ENCODE peak calls at places on chromosome 19, in nine cellular contexts. S, Z, Q, R, T, J, P, U and O are unnamed samples.
A peak's percentile ranks its signal among the peaks of the same experiment; 100 is the strongest.

GRCh38 chr19:22807061-22807835 is 23.3 kb upstream of the ZNF99 start:
- DNase-seq in S (no peak), Z (no peak), Q (no peak), R (no peak), T (no peak), J (no peak), P (no peak), U (no peak), O (no peak)

GRCh38 chr19:43741075-43741840 is 13.5 kb downstream of the SMG9 start:
- DNase-seq in S (no peak), Z (no peak), Q (no peak), R (no peak), T (no peak), J (no peak), P (no peak), U (no peak), O (no peak)

GRCh38 chr19:55179570-55180484 is at the start of gene SYT5:
- DNase-seq in S (peak; percentile 51), Z (no peak), Q (no peak), R (no peak), T (no peak), J (peak; percentile 67), P (no peak), U (peak; percentile 83), O (peak; percentile 62)

GRCh38 chr19:19541572-19541971 is 3.5 kb downstream of the CILP2 start:
- DNase-seq in S (no peak), Z (no peak), Q (no peak), R (no peak), T (no peak), J (peak; percentile 13), P (no peak), U (no peak), O (no peak)

GRCh38 chr19:18496167-18496979 is 25.5 kb downstream of the ELL start:
- DNase-seq in S (peak; percentile 86), Z (no peak), Q (no peak), R (peak; percentile 47), T (peak; percentile 77), J (peak; percentile 89), P (no peak), U (peak; percentile 65), O (peak; percentile 60)

GRCh38 chr19:44005968-44006367 is 3.2 kb downstream of the ZNF230 start:
- DNase-seq in S (peak; percentile 17), Z (no peak), Q (no peak), R (no peak), T (peak; percentile 64), J (no peak), P (no peak), U (no peak), O (no peak)

GRCh38 chr19:57651654-57651996 is 17.1 kb upstream of the ZSCAN4 start:
- DNase-seq in S (no peak), Z (no peak), Q (no peak), R (no peak), T (no peak), J (no peak), P (no peak), U (no peak), O (no peak)

GRCh38 chr19:44570984-44571684 is 41.7 kb upstream of the CEACAM20 start:
- DNase-seq in S (peak; percentile 90), Z (no peak), Q (peak; percentile 55), R (no peak), T (peak; percentile 84), J (no peak), P (no peak), U (peak; percentile 48), O (peak; percentile 86)

GRCh38 chr19:29547981-29548380 is 22.2 kb downstream of the VSTM2B start:
- DNase-seq in S (no peak), Z (no peak), Q (no peak), R (no peak), T (no peak), J (no peak), P (no peak), U (no peak), O (no peak)

GRCh38 chr19:51614789-51615188 is 15.4 kb downstream of the SIGLEC5 start:
- DNase-seq in S (no peak), Z (no peak), Q (no peak), R (no peak), T (no peak), J (no peak), P (no peak), U (no peak), O (no peak)

GRCh38 chr19:35731779-35732405 is 10.4 kb downstream of the IGFLR1 start:
- DNase-seq in S (no peak), Z (no peak), Q (no peak), R (no peak), T (no peak), J (peak; percentile 30), P (no peak), U (no peak), O (no peak)

GRCh38 chr19:7705387-7706187 is 3.7 kb upstream of the FCER2 start:
- DNase-seq in S (no peak), Z (peak; percentile 63), Q (no peak), R (no peak), T (no peak), J (no peak), P (no peak), U (peak; percentile 76), O (peak; percentile 40)

GRCh38 chr19:56987184-56987583 is 132.6 kb upstream of the USP29 start:
- DNase-seq in S (no peak), Z (no peak), Q (no peak), R (no peak), T (no peak), J (no peak), P (no peak), U (no peak), O (no peak)

GRCh38 chr19:38376576-38376975 is 2.2 kb downstream of the PSMD8 start:
- DNase-seq in S (no peak), Z (peak; percentile 81), Q (no peak), R (no peak), T (no peak), J (no peak), P (no peak), U (no peak), O (no peak)

GRCh38 chr19:38373907-38374331 is 452 bp upstream of the PSMD8 start:
- DNase-seq in S (no peak), Z (no peak), Q (no peak), R (no peak), T (no peak), J (no peak), P (no peak), U (no peak), O (no peak)

GRCh38 chr19:38375748-38376147 is 1.4 kb downstream of the PSMD8 start:
- DNase-seq in S (no peak), Z (peak; percentile 88), Q (no peak), R (no peak), T (peak; percentile 48), J (no peak), P (no peak), U (no peak), O (no peak)

GRCh38 chr19:38375098-38375493 is 725 bp downstream of the PSMD8 start:
- DNase-seq in S (no peak), Z (no peak), Q (no peak), R (no peak), T (no peak), J (no peak), P (no peak), U (no peak), O (no peak)

GRCh38 chr19:38374332-38375097 is at the start of gene PSMD8:
- DNase-seq in S (peak; percentile 100), Z (peak; percentile 99), Q (peak; percentile 96), R (peak; percentile 90), T (peak; percentile 96), J (peak; percentile 99), P (peak; percentile 97), U (peak; percentile 99), O (peak; percentile 99)
- TF ChIP-seq CTCF in S (no peak), Z (no peak), Q (peak; percentile 20), R (peak; percentile 26), T (no peak), J (no peak), P (peak; percentile 16), U (peak; percentile 34), O (no peak)

DNA sequence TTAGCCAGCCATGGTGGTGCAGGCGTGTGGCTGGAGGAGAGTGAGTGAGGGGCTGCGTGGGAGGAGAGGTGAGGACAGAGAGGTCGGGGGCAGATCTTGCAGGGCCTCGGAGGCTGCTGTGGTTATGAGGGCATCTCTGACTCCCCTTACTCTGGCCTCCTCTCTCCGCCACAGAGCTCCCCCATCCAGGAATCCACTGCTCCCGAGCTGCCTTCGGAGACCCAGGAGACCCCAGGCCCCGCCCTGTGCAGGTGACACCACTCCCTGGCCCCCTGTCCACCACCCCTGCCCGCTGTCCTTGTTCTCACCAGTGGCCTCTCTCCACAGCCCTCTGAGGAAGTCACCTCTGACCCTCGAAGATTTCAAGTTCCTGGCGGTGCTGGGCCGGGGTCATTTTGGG is 7.8 kb downstream of the PTGER1 start:
- DNase-seq in S (no peak), Z (no peak), Q (no peak), R (no peak), T (no peak), J (no peak), P (no peak), U (no peak), O (no peak)
- TF ChIP-seq CTCF in S (no peak), Z (no peak), Q (no peak), R (no peak), T (no peak), J (no peak), P (no peak), U (no peak), O (no peak)

DNA sequence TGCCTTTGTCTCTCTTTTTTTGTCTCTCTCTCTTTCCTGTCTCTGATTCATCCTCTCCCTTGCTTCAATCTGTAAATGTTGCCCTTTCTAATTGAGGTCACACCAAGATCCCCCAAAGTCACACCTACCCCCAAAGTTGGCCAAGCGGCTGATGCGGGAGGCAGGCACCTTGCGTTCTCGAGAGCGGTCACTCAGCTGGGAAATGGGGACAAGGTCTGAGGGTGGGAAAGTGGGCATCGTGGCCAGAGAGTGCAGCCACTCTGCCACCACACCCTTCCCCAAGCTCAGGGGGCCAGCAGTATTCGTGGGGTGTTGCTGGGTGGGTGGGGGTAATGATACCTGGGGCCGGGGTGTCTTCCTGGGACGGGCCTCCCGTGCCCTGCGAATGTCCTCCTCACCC is 2.7 kb downstream of the COQ8B start:
- DNase-seq in S (no peak), Z (no peak), Q (no peak), R (no peak), T (no peak), J (no peak), P (no peak), U (no peak), O (no peak)
- TF ChIP-seq CTCF in S (no peak), Z (no peak), Q (no peak), R (no peak), T (no peak), J (no peak), P (no peak), U (no peak), O (no peak)

DNA sequence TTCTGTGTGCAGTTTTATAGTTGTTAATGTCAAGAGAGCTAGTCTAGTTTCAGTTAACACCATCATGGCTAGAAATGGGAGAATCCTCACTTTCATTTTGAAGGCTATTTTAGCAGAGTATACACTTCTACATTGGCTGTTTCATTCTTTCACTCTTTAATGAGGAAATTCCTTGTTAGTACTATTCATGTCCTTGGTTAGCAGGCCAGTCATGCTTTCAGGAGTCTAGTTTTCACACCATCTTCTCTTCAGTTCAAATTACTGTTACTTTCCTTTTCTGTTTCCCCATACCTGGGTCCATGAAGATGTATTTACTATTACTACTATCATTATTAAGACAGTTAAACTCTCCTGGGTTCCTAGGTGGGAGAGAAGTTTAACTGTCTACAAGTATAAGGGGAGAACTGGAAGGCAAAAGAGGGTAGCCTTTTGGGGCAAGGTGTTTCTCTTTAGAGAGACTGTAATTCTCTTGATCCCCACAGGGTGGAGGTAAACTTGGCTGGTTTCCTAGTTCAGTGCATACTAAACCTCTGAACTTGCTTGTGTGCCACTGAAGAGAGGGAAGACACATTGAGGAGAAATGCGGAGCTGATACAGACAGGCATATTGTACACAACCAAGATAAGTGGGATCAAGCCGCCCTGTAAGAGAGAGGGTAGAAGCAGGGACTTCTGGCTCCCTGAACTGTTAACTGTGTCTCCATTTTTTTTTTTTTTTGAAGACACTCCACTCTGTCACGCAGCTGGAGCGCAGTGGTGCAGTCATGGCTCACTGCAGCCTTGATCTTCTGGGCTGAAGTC is 41.3 kb upstream of the IGFL4 start:
- DNase-seq in S (peak; percentile 79), Z (no peak), Q (no peak), R (peak; percentile 18), T (peak; percentile 72), J (no peak), P (no peak), U (peak; percentile 51), O (peak; percentile 35)
- TF ChIP-seq CTCF in S (peak; percentile 77), Z (peak; percentile 59), Q (peak; percentile 63), R (peak; percentile 85), T (peak; percentile 67), J (peak; percentile 52), P (peak; percentile 79), U (peak; percentile 45), O (peak; percentile 62)